ENCODE peak calls at places on chromosomes 13 and 19, in five cellular contexts. One of them, this sample, is unnamed. For H3K27me3, the result is how much of the 10 kb centered on the place peaks cover.

GRCh38 chr19:18674616-18675015 is 8.9 kb upstream of the CRTC1 start:
- DNase-seq in breast epithelium: no peak
- DNase-seq in H1: no peak
- DNase-seq in GM23338: no peak
- DNase-seq in SK-N-SH: peak
- DNase-seq in this sample: no peak

GRCh38 chr19:48633148-48634035 is 3.8 kb downstream of the DBP start:
- DNase-seq in breast epithelium: no peak
- DNase-seq in H1: no peak
- DNase-seq in GM23338: no peak
- DNase-seq in SK-N-SH: no peak
- DNase-seq in this sample: no peak

GRCh38 chr13:59112375-59112774 is 1051.4 kb downstream of the DIAPH3 start:
- DNase-seq in breast epithelium: no peak
- DNase-seq in H1: no peak
- DNase-seq in GM23338: no peak
- DNase-seq in SK-N-SH: peak
- DNase-seq in this sample: peak

GRCh38 chr13:83895994-83896580 is 13.8 kb upstream of the SLITRK1 start:
- DNase-seq in breast epithelium: no peak
- DNase-seq in H1: no peak
- DNase-seq in GM23338: no peak
- DNase-seq in SK-N-SH: no peak
- DNase-seq in this sample: no peak

GRCh38 chr13:70375718-70376117 is 267.5 kb upstream of the KLHL1 start:
- DNase-seq in breast epithelium: no peak
- DNase-seq in H1: no peak
- DNase-seq in GM23338: peak
- DNase-seq in SK-N-SH: no peak
- DNase-seq in this sample: no peak

GRCh38 chr13:109385161-109385560 is 401.2 kb downstream of the IRS2 start:
- DNase-seq in breast epithelium: no peak
- DNase-seq in H1: no peak
- DNase-seq in GM23338: no peak
- DNase-seq in SK-N-SH: no peak
- DNase-seq in this sample: peak

GRCh38 chr13:36834299-36834698 is 15.3 kb downstream of the RFXAP start:
- DNase-seq in breast epithelium: no peak
- DNase-seq in H1: no peak
- DNase-seq in GM23338: no peak
- DNase-seq in SK-N-SH: no peak
- DNase-seq in this sample: no peak

GRCh38 chr13:93723316-93723715 is 496.7 kb downstream of the GPC6 start:
- DNase-seq in breast epithelium: no peak
- DNase-seq in H1: no peak
- DNase-seq in GM23338: no peak
- DNase-seq in SK-N-SH: no peak
- DNase-seq in this sample: no peak

GRCh38 chr19:51691122-51692064 is 1.7 kb upstream of the SPACA6 start:
- DNase-seq in breast epithelium: no peak
- DNase-seq in H1: no peak
- DNase-seq in GM23338: peak
- DNase-seq in SK-N-SH: peak
- DNase-seq in this sample: peak

GRCh38 chr19:35408284-35409171 is 37.7 kb downstream of the GPR42 start:
- DNase-seq in breast epithelium: no peak
- DNase-seq in H1: no peak
- DNase-seq in GM23338: no peak
- DNase-seq in SK-N-SH: no peak
- DNase-seq in this sample: no peak

GRCh38 chr13:74406439-74406838 is 272.2 kb upstream of the KLF12 start:
- DNase-seq in breast epithelium: no peak
- DNase-seq in H1: no peak
- DNase-seq in GM23338: no peak
- DNase-seq in SK-N-SH: no peak
- DNase-seq in this sample: no peak

GRCh38 chr13:84265365-84265764 is 383.1 kb upstream of the SLITRK1 start:
- DNase-seq in breast epithelium: no peak
- DNase-seq in H1: no peak
- DNase-seq in GM23338: no peak
- DNase-seq in SK-N-SH: no peak
- DNase-seq in this sample: no peak

GRCh38 chr13:48731957-48732569 is 78.3 kb downstream of the CYSLTR2 start:
- DNase-seq in breast epithelium: no peak
- DNase-seq in H1: peak
- DNase-seq in GM23338: peak
- DNase-seq in SK-N-SH: peak
- DNase-seq in this sample: peak

GRCh38 chr13:47553329-47553977 is 447.6 kb downstream of the SUCLA2 start:
- DNase-seq in breast epithelium: no peak
- DNase-seq in H1: no peak
- DNase-seq in GM23338: peak
- DNase-seq in SK-N-SH: no peak
- DNase-seq in this sample: no peak

GRCh38 chr13:109274188-109274821 is 512.1 kb downstream of the IRS2 start:
- DNase-seq in breast epithelium: no peak
- DNase-seq in H1: no peak
- DNase-seq in GM23338: peak
- DNase-seq in SK-N-SH: no peak
- DNase-seq in this sample: no peak

GRCh38 chr19:53521373-53522202 is 16.4 kb upstream of the ZNF331 start:
- DNase-seq in breast epithelium: no peak
- DNase-seq in H1: no peak
- DNase-seq in GM23338: peak
- DNase-seq in SK-N-SH: peak
- DNase-seq in this sample: no peak

GRCh38 chr19:23823952-23824389 is 65.3 kb upstream of the ZNF681 start:
- DNase-seq in breast epithelium: no peak
- DNase-seq in H1: no peak
- DNase-seq in GM23338: peak
- DNase-seq in SK-N-SH: peak
- DNase-seq in this sample: peak

GRCh38 chr19:18274776-18275356 is 614 bp upstream of the IQCN start:
- DNase-seq in breast epithelium: peak
- DNase-seq in H1: no peak
- DNase-seq in GM23338: peak
- DNase-seq in SK-N-SH: no peak
- DNase-seq in this sample: peak

GRCh38 chr19:29645911-29646310 is 19.4 kb upstream of the PLEKHF1 start:
- DNase-seq in breast epithelium: no peak
- DNase-seq in H1: no peak
- DNase-seq in GM23338: no peak
- DNase-seq in SK-N-SH: no peak
- DNase-seq in this sample: peak

GRCh38 chr13:109787135-109787954 is 962 bp upstream of the IRS2 start:
- DNase-seq in breast epithelium: peak
- DNase-seq in H1: peak
- DNase-seq in GM23338: peak
- DNase-seq in SK-N-SH: peak
- DNase-seq in this sample: peak

GRCh38 chr13:110412132-110412912 is 105.2 kb downstream of the COL4A2 start:
- DNase-seq in breast epithelium: peak
- DNase-seq in H1: peak
- DNase-seq in GM23338: peak
- DNase-seq in SK-N-SH: peak
- DNase-seq in this sample: peak

GRCh38 chr13:60282708-60283107 is 114.3 kb upstream of the TDRD3 start:
- DNase-seq in breast epithelium: no peak
- DNase-seq in H1: no peak
- DNase-seq in GM23338: no peak
- DNase-seq in SK-N-SH: no peak
- DNase-seq in this sample: no peak

GRCh38 chr19:29260477-29261317 is 47.7 kb upstream of the UQCRFS1 start:
- DNase-seq in breast epithelium: no peak
- DNase-seq in H1: peak
- DNase-seq in GM23338: peak
- DNase-seq in SK-N-SH: peak
- DNase-seq in this sample: peak

GRCh38 chr13:110799246-110800236 is 86.0 kb downstream of the ING1 start:
- DNase-seq in breast epithelium: no peak
- DNase-seq in H1: no peak
- DNase-seq in GM23338: no peak
- DNase-seq in SK-N-SH: no peak
- DNase-seq in this sample: no peak

GRCh38 chr13:109369357-109370052 is 416.9 kb downstream of the IRS2 start:
- DNase-seq in breast epithelium: no peak
- DNase-seq in H1: no peak
- DNase-seq in GM23338: no peak
- DNase-seq in SK-N-SH: peak
- DNase-seq in this sample: no peak

GRCh38 chr19:5023128-5023571 is 54.2 kb downstream of the KDM4B start:
- DNase-seq in breast epithelium: peak
- DNase-seq in H1: no peak
- DNase-seq in GM23338: no peak
- DNase-seq in SK-N-SH: no peak
- DNase-seq in this sample: no peak
- TF ChIP-seq POLR2AphosphoS5 in breast epithelium: no peak
- TF ChIP-seq POLR2AphosphoS5 in H1: no peak
- TF ChIP-seq POLR2AphosphoS5 in GM23338: no peak
- TF ChIP-seq POLR2AphosphoS5 in SK-N-SH: no peak
- TF ChIP-seq POLR2AphosphoS5 in this sample: no peak

GRCh38 chr13:64083396-64083795 is 2667.7 kb upstream of the PCDH20 start:
- DNase-seq in breast epithelium: no peak
- DNase-seq in H1: no peak
- DNase-seq in GM23338: no peak
- DNase-seq in SK-N-SH: no peak
- DNase-seq in this sample: no peak

GRCh38 chr13:64078025-64078424 is 2662.4 kb upstream of the PCDH20 start:
- DNase-seq in breast epithelium: no peak
- DNase-seq in H1: no peak
- DNase-seq in GM23338: no peak
- DNase-seq in SK-N-SH: peak
- DNase-seq in this sample: no peak

GRCh38 chr13:64075543-64076271 is 2660.1 kb upstream of the PCDH20 start:
- DNase-seq in breast epithelium: no peak
- DNase-seq in H1: no peak
- DNase-seq in GM23338: no peak
- DNase-seq in SK-N-SH: no peak
- DNase-seq in this sample: no peak

GRCh38 chr13:64074989-64075474 is 2659.4 kb upstream of the PCDH20 start:
- DNase-seq in breast epithelium: no peak
- DNase-seq in H1: no peak
- DNase-seq in GM23338: no peak
- DNase-seq in SK-N-SH: no peak
- DNase-seq in this sample: no peak

DNA sequence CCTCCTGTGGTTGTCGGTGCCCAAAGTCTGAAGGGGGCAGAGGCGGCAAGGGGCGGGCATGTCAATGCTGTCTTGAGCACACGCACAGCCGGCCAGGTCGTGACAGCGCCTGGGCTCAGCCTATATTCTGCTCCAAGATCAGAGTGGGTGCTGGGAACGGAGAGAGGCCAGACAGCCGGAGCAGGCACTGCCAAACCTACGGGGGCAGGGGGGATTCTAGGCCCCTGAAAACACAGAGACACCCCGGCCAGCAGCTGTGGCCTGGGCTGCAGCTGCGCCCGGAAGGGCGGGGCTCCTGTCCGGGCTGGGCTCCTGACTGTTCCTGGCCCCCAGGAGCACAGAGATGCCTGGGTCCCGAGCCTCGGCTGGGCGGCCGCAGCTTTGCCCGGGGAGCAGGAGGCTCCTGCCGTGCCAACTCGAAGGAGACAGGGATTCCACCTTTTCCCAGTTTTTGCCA is 2662.9 kb upstream of the PCDH20 start:
- DNase-seq in breast epithelium: no peak
- DNase-seq in H1: no peak
- DNase-seq in GM23338: no peak
- DNase-seq in SK-N-SH: peak
- DNase-seq in this sample: no peak
- H3K27me3 ChIP-seq in breast epithelium: under half
- H3K27me3 ChIP-seq in H1: under half
- H3K27me3 ChIP-seq in GM23338: under half
- H3K27me3 ChIP-seq in SK-N-SH: under half
- H3K27me3 ChIP-seq in this sample: under half

GRCh38 chr19:10701955-10702307 is 692 bp downstream of the QTRT1 start:
- DNase-seq in breast epithelium: no peak
- DNase-seq in H1: no peak
- DNase-seq in GM23338: peak
- DNase-seq in SK-N-SH: peak
- DNase-seq in this sample: no peak

GRCh38 chr19:10708261-10708660 is 7.0 kb downstream of the QTRT1 start:
- DNase-seq in breast epithelium: no peak
- DNase-seq in H1: no peak
- DNase-seq in GM23338: no peak
- DNase-seq in SK-N-SH: no peak
- DNase-seq in this sample: no peak

GRCh38 chr19:10707440-10707839 is 6.2 kb downstream of the QTRT1 start:
- DNase-seq in breast epithelium: no peak
- DNase-seq in H1: no peak
- DNase-seq in GM23338: no peak
- DNase-seq in SK-N-SH: peak
- DNase-seq in this sample: no peak

GRCh38 chr19:10712041-10712440 is 5.8 kb upstream of the DNM2 start:
- DNase-seq in breast epithelium: no peak
- DNase-seq in H1: peak
- DNase-seq in GM23338: peak
- DNase-seq in SK-N-SH: no peak
- DNase-seq in this sample: no peak

DNA sequence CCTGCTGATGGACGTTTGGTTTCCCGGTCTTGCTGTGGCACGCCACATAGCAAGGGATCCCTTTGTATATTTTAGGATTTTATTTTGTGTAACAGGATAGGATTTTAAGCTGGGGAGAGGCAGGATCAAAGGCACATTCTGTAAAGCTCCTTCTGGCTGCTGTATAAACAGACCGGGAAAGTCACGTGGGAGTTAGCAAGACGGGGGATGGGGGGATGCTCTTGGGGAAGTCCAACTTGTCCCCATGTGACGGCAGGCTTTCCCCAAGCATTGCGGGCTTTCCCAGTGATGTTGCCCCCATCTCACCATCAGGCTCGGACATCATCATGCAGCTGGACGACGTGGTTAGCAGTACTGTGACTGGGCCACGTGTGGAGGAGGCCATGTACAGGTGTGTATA is 5.8 kb downstream of the QTRT1 start:
- DNase-seq in breast epithelium: no peak
- DNase-seq in H1: no peak
- DNase-seq in GM23338: no peak
- DNase-seq in SK-N-SH: no peak
- DNase-seq in this sample: no peak
- TF ChIP-seq POLR2AphosphoS5 in breast epithelium: no peak
- TF ChIP-seq POLR2AphosphoS5 in H1: no peak
- TF ChIP-seq POLR2AphosphoS5 in GM23338: no peak
- TF ChIP-seq POLR2AphosphoS5 in SK-N-SH: no peak
- TF ChIP-seq POLR2AphosphoS5 in this sample: no peak

GRCh38 chr19:41565384-41565730 is 10.6 kb upstream of the CEACAM21 start:
- DNase-seq in breast epithelium: no peak
- DNase-seq in H1: no peak
- DNase-seq in GM23338: no peak
- DNase-seq in SK-N-SH: no peak
- DNase-seq in this sample: no peak

GRCh38 chr19:41563847-41564514 is 12.0 kb upstream of the CEACAM21 start:
- DNase-seq in breast epithelium: no peak
- DNase-seq in H1: no peak
- DNase-seq in GM23338: peak
- DNase-seq in SK-N-SH: no peak
- DNase-seq in this sample: no peak

GRCh38 chr19:41570179-41570578 is 5.8 kb upstream of the CEACAM21 start:
- DNase-seq in breast epithelium: no peak
- DNase-seq in H1: no peak
- DNase-seq in GM23338: peak
- DNase-seq in SK-N-SH: no peak
- DNase-seq in this sample: no peak

GRCh38 chr19:41569481-41570150 is 6.3 kb upstream of the CEACAM21 start:
- DNase-seq in breast epithelium: no peak
- DNase-seq in H1: no peak
- DNase-seq in GM23338: peak
- DNase-seq in SK-N-SH: no peak
- DNase-seq in this sample: no peak

GRCh38 chr19:41564515-41565383 is 11.2 kb upstream of the CEACAM21 start:
- DNase-seq in breast epithelium: no peak
- DNase-seq in H1: peak
- DNase-seq in GM23338: peak
- DNase-seq in SK-N-SH: peak
- DNase-seq in this sample: no peak
- H3K27me3 ChIP-seq in breast epithelium: under half
- H3K27me3 ChIP-seq in H1: under half
- H3K27me3 ChIP-seq in GM23338: half or more
- H3K27me3 ChIP-seq in SK-N-SH: half or more
- H3K27me3 ChIP-seq in this sample: under half

This sample was measured in HL-60.